ENCODE peak calls at places on chromosomes 2 and 18, in four cellular contexts. One of them, this sample, is unnamed.

GRCh38 chr2:124316875-124317605 is 292.0 kb downstream of the CNTNAP5 start:
- DNase-seq in HCT116: no peak
- DNase-seq in K562: no peak
- DNase-seq in HepG2: no peak
- DNase-seq in this sample: no peak

GRCh38 chr2:179837408-179837807 is 24.0 kb downstream of the ZNF385B start:
- DNase-seq in K562: no peak
- DNase-seq in HepG2: peak
- DNase-seq in HCT116: no peak
- DNase-seq in this sample: no peak

GRCh38 chr18:11752116-11752911 is 63.2 kb downstream of the GNAL start:
- DNase-seq in HepG2: no peak
- DNase-seq in K562: no peak
- DNase-seq in HCT116: no peak
- DNase-seq in this sample: no peak

GRCh38 chr2:226742346-226742745 is 57.3 kb downstream of the IRS1 start:
- DNase-seq in HCT116: no peak
- DNase-seq in HepG2: no peak
- DNase-seq in K562: no peak
- DNase-seq in this sample: no peak

GRCh38 chr18:9913151-9913525 is 678 bp upstream of the VAPA start:
- DNase-seq in HepG2: no peak
- DNase-seq in HCT116: no peak
- DNase-seq in K562: no peak
- DNase-seq in this sample: no peak

GRCh38 chr2:72718906-72719305 is 106.9 kb downstream of the EXOC6B start:
- DNase-seq in HepG2: no peak
- DNase-seq in HCT116: no peak
- DNase-seq in K562: no peak
- DNase-seq in this sample: no peak

GRCh38 chr2:226531061-226531460 is 268.6 kb downstream of the IRS1 start:
- DNase-seq in HCT116: no peak
- DNase-seq in K562: no peak
- DNase-seq in HepG2: no peak
- DNase-seq in this sample: no peak

GRCh38 chr18:24559474-24560018 is 99.1 kb downstream of the HRH4 start:
- DNase-seq in HepG2: no peak
- DNase-seq in K562: no peak
- DNase-seq in HCT116: no peak
- DNase-seq in this sample: no peak

GRCh38 chr18:43465483-43465882 is 188.2 kb upstream of the SYT4 start:
- DNase-seq in K562: no peak
- DNase-seq in HepG2: no peak
- DNase-seq in HCT116: no peak
- DNase-seq in this sample: no peak

GRCh38 chr2:222943820-222944219 is 83.0 kb downstream of the ACSL3 start:
- DNase-seq in K562: no peak
- DNase-seq in HCT116: no peak
- DNase-seq in HepG2: no peak
- DNase-seq in this sample: no peak

GRCh38 chr2:222708274-222708710 is 36.8 kb downstream of the MOGAT1 start:
- DNase-seq in HepG2: peak
- DNase-seq in K562: peak
- DNase-seq in HCT116: peak
- DNase-seq in this sample: no peak

GRCh38 chr2:3737128-3737527 is 33.8 kb downstream of the DCDC2C start:
- DNase-seq in HCT116: no peak
- DNase-seq in HepG2: no peak
- DNase-seq in K562: no peak
- DNase-seq in this sample: no peak

GRCh38 chr2:66436546-66436945 is 1.6 kb downstream of the MEIS1 start:
- DNase-seq in HCT116: no peak
- DNase-seq in K562: no peak
- DNase-seq in HepG2: no peak
- DNase-seq in this sample: no peak

GRCh38 chr2:173713904-173714555 is 251.1 kb downstream of the SP3 start:
- DNase-seq in HepG2: no peak
- DNase-seq in K562: no peak
- DNase-seq in HCT116: no peak
- DNase-seq in this sample: no peak

GRCh38 chr2:241852981-241853631 is 5.6 kb downstream of the PDCD1 start:
- DNase-seq in HCT116: no peak
- DNase-seq in K562: no peak
- DNase-seq in HepG2: no peak
- DNase-seq in this sample: no peak

GRCh38 chr2:241852116-241852980 is 6.3 kb downstream of the PDCD1 start:
- DNase-seq in HCT116: no peak
- DNase-seq in HepG2: no peak
- DNase-seq in K562: peak
- DNase-seq in this sample: no peak

GRCh38 chr2:241854342-241855244 is 4.1 kb downstream of the PDCD1 start:
- DNase-seq in HepG2: peak
- DNase-seq in HCT116: no peak
- DNase-seq in K562: peak
- DNase-seq in this sample: no peak

GRCh38 chr2:241855245-241855887 is 3.3 kb downstream of the PDCD1 start:
- DNase-seq in HCT116: no peak
- DNase-seq in HepG2: no peak
- DNase-seq in K562: no peak
- DNase-seq in this sample: no peak

GRCh38 chr2:241853651-241854341 is 4.9 kb downstream of the PDCD1 start:
- DNase-seq in K562: peak
- DNase-seq in HCT116: no peak
- DNase-seq in HepG2: no peak
- DNase-seq in this sample: no peak
- TF ChIP-seq REST in K562: no peak
- TF ChIP-seq REST in HCT116: no peak
- TF ChIP-seq REST in HepG2: no peak
- TF ChIP-seq REST in this sample: no peak

DNA sequence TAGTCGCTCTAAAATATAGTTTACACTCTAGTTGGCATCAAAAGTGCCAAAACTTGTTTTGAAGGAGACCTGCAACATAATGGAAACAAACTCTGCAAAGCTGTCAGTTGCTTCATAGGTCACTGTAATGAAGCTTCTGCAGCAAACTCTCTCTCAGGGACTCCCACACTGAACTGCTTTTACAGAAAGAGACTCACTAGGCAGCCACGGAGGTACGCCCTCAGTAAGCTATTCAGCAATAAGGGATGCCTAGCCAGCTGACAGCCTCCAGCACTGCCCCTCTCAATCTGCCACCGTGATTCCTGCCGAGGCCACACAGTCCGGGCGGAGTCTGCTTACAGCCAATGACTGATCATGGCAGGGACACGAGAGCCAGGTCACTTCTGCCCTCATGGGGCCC is 51.1 kb downstream of the COLEC12 start:
- DNase-seq in K562: no peak
- DNase-seq in HCT116: peak
- DNase-seq in HepG2: peak
- DNase-seq in this sample: no peak
- TF ChIP-seq TCF7L2 in K562: no peak
- TF ChIP-seq TCF7L2 in HCT116: no peak
- TF ChIP-seq TCF7L2 in HepG2: no peak
- TF ChIP-seq TCF7L2 in this sample: no peak

DNA sequence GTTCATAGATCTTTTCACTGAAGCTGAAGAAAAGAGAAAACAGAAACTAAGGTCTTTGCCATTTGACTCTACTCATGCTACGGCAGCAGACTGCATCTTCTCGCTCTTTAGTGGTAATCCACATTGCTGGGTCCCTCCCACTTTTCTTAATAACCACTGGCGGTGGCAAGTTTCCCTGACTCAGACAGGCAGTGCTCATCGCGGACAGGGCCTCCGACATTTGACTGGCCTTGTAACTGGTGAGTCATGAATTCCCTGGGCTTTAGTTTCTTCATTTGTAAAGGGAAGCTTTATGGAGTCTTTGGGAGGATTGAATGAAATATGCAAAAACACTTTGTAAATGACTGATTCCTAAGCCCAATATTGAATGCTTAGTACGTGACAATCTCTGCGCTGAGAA is 238.2 kb upstream of the RBBP8 start:
- DNase-seq in HCT116: peak
- DNase-seq in HepG2: no peak
- DNase-seq in K562: no peak
- DNase-seq in this sample: no peak
- TF ChIP-seq REST in HCT116: no peak
- TF ChIP-seq REST in HepG2: no peak
- TF ChIP-seq REST in K562: no peak
- TF ChIP-seq REST in this sample: no peak

DNA sequence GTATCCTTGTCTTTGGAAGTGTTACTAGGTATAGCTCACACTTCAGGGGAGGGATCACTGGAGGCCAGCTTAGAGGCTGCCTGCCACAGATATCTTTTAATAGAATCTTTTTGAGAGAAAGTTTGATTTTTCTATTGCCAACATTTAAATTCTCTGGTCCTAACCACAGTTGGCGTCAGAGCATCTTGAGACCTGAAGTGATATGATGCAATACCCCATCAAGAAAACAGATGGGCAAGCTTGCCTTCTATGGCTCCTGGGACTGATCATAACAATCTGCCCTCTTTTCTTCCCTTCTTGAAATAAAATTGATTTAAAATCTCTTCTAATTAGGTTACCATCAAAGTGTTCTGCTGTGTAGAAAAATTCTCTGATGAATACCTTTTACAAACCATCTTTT is 105.5 kb upstream of the ACKR3 start:
- DNase-seq in HCT116: no peak
- DNase-seq in K562: no peak
- DNase-seq in HepG2: no peak
- DNase-seq in this sample: no peak
- TF ChIP-seq TCF7L2 in HCT116: no peak
- TF ChIP-seq TCF7L2 in K562: no peak
- TF ChIP-seq TCF7L2 in HepG2: no peak
- TF ChIP-seq TCF7L2 in this sample: no peak

DNA sequence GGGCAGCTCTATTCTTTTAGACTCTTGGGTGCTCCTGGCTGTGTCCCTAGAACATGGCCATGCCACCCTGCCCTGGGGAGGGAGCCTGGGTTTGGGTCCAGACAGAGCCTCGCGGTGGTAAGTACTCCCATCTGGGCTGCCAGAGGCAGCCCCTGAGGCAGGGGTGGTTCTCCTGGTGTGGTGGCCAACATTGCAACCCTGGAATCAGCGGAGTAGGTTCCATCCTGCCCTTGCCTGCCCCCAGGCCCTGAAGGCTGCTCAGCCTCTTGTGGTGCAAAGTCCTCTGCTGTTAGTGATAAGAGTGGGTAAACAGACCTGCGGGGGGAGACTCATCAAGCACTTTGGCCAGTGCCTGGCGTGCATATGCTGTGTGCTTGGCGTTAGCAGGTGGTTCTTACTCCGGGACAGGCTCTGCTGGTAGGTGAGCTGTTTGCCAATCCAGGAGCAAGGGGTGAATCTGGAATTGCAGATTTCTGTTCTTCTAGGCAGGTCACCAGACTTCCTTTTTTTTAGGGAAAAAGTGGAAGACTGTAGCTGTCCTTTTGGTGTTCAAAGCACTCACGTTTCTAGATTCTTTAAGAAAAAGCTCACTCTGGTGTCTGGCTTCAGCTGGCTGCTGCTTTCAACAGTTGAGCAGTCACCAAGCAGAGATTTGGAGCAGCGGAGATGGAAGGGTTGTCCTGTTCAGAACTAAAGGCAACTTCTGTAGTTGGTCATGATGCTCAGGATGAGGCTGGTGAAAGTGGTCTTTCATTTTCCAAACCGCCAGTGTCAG is 3.2 kb downstream of the CNNM3 start:
- DNase-seq in HepG2: peak
- DNase-seq in K562: peak
- DNase-seq in HCT116: no peak
- DNase-seq in this sample: no peak
- TF ChIP-seq REST in HepG2: no peak
- TF ChIP-seq REST in K562: no peak
- TF ChIP-seq REST in HCT116: no peak
- TF ChIP-seq REST in this sample: no peak

DNA sequence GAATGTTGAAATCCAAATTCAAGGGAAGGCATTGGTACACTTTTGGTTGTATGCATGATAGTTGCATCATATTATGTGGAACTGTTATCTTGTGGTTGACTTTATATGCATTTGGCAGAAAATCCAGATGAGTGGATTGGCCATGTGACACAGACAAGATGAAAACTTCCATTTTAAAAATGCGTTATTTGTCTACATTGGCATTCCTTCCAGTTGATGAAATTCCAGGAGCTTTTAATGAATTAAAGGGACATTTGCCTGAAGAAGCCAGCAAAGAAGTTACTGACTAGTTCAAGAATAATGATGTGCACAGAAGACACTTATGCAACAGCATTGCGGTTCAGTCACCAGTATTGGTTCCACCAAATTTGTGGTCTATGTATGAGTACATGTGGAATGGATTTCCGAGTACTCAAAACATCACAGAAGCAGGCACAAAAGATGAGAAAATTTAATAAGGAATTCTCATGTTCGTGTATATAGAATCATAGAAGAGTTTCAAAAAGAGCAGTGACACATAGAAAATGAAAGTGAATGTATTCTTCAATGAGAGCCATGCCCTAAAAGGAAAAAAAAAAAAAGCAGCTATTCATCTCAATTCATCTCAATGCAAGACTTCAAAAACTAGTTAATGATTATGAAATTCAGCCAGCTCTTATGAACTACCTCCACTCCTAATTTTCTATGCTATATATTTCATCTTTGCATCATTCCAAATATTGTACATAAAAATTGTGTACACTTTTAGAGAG is 232.1 kb downstream of the RBM43 start:
- DNase-seq in HepG2: no peak
- DNase-seq in K562: no peak
- DNase-seq in HCT116: no peak
- DNase-seq in this sample: no peak
- TF ChIP-seq TCF7L2 in HepG2: no peak
- TF ChIP-seq TCF7L2 in K562: no peak
- TF ChIP-seq TCF7L2 in HCT116: no peak
- TF ChIP-seq TCF7L2 in this sample: no peak

GRCh38 chr2:19504400-19505198 is 146.2 kb upstream of the OSR1 start:
- DNase-seq in K562: no peak
- DNase-seq in HepG2: peak
- DNase-seq in HCT116: no peak
- DNase-seq in this sample: no peak
- TF ChIP-seq REST in K562: no peak
- TF ChIP-seq REST in HepG2: no peak
- TF ChIP-seq REST in HCT116: no peak
- TF ChIP-seq REST in this sample: no peak

DNA sequence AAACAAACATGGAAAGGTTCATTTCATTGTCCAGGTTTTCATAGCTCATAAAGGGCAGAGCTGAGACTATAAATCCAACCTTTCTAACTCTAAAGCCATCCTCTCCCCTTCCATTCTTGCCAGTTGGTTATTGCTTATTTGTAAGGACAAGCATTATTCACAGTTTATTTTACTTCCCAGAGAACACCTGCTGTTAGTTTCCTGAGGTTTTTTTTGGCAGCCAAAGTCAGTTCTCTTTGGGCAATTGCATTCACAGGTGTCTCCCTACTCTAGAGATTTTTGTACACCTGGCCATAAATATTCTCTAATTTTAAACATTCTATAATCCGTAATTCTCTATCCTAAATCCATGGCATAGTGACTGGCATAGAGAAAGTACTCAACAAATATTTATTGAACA is 87.3 kb upstream of the SPHKAP start:
- DNase-seq in HepG2: no peak
- DNase-seq in K562: no peak
- DNase-seq in HCT116: no peak
- DNase-seq in this sample: no peak
- TF ChIP-seq TCF7L2 in HepG2: no peak
- TF ChIP-seq TCF7L2 in K562: no peak
- TF ChIP-seq TCF7L2 in HCT116: no peak
- TF ChIP-seq TCF7L2 in this sample: no peak

This sample was measured in Panc1.